ENCODE peak calls at places on chromosomes 4 and X, in four cellular contexts. A is CD4-positive, alpha-beta memory T cell; W is cardiac muscle cell; B is colonic mucosa. T is an unnamed sample.

GRCh38 chr4:154577324-154577723 is 13.2 kb downstream of the FGA start:
- DNase-seq in W (no peak), A (no peak), B (no peak), T (no peak)

GRCh38 chrX:120408168-120408567 is 46.3 kb downstream of the ATP1B4 start:
- DNase-seq in B (no peak), W (no peak), A (no peak), T (no peak)

GRCh38 chr4:74218201-74218600 is 60.3 kb downstream of the MTHFD2L start:
- DNase-seq in B (no peak), A (no peak), W (no peak), T (no peak)

GRCh38 chrX:118239471-118239870 is 106.4 kb upstream of the WDR44 start:
- DNase-seq in W (no peak), A (no peak), B (no peak), T (no peak)

GRCh38 chr4:66926687-66927086 is 618.6 kb downstream of the CENPC start:
- DNase-seq in B (no peak), W (no peak), A (no peak), T (no peak)

GRCh38 chr4:173919196-173919595 is 364.3 kb downstream of the FBXO8 start:
- DNase-seq in B (no peak), W (no peak), A (no peak), T (no peak)

GRCh38 chr4:20084488-20084887 is 167.2 kb upstream of the SLIT2 start:
- DNase-seq in A (no peak), W (no peak), B (no peak), T (no peak)

GRCh38 chrX:15855562-15856256 is 1.1 kb upstream of the AP1S2 start:
- DNase-seq in W (no peak), B (no peak), A (no peak), T (peak; percentile 12)

GRCh38 chr4:56619816-56620215 is 61.3 kb downstream of the HOPX start:
- DNase-seq in B (no peak), W (peak; percentile 25), A (no peak), T (no peak)

GRCh38 chrX:24146283-24146865 is 3.2 kb upstream of the ZFX start:
- DNase-seq in W (no peak), B (no peak), A (no peak), T (peak; percentile 21)

GRCh38 chr4:108118505-108118904 is 50.2 kb downstream of the LEF1 start:
- DNase-seq in B (no peak), W (no peak), A (peak; percentile 23), T (peak; percentile 8)

GRCh38 chr4:151415978-151416377 is 7.0 kb downstream of the FHIP1A start:
- DNase-seq in B (no peak), W (no peak), A (no peak), T (no peak)

GRCh38 chrX:86711531-86712180 is 563.4 kb downstream of the DACH2 start:
- DNase-seq in W (no peak), A (no peak), B (no peak), T (no peak)

GRCh38 chrX:129600981-129601424 is 53.8 kb downstream of the APLN start:
- DNase-seq in B (no peak), W (peak; percentile 19), A (no peak), T (peak; percentile 19)

GRCh38 chr4:3122081-3122563 is 47.6 kb downstream of the HTT start:
- DNase-seq in W (no peak), B (no peak), A (no peak), T (no peak)

GRCh38 chr4:82380344-82380743 is 6.6 kb upstream of the HNRNPD start:
- DNase-seq in A (no peak), B (no peak), W (no peak), T (no peak)

GRCh38 chrX:39308126-39308525 is 506.9 kb downstream of the MID1IP1 start:
- DNase-seq in B (no peak), W (no peak), A (no peak), T (no peak)

GRCh38 chrX:150512426-150512825 is 56.0 kb upstream of the MTM1 start:
- DNase-seq in B (no peak), A (no peak), W (no peak), T (no peak)

GRCh38 chr4:96652158-96652557 is 812.3 kb downstream of the PDHA2 start:
- DNase-seq in A (no peak), W (no peak), B (no peak), T (no peak)

GRCh38 chrX:87518504-87518903 is 902 bp downstream of the KLHL4 start:
- DNase-seq in A (no peak), B (no peak), W (peak; percentile 8), T (no peak)

GRCh38 chr4:10158355-10158942 is 41.9 kb upstream of the WDR1 start:
- DNase-seq in W (no peak), B (no peak), A (no peak), T (no peak)

GRCh38 chr4:141155586-141155985 is 22.3 kb upstream of the RNF150 start:
- DNase-seq in B (no peak), A (no peak), W (no peak), T (no peak)

GRCh38 chr4:107699466-107700206 is 20.4 kb downstream of the PAPSS1 start:
- DNase-seq in B (no peak), A (no peak), W (no peak), T (peak; percentile 3)

GRCh38 chrX:116198810-116199209 is 28.3 kb downstream of the AGTR2 start:
- DNase-seq in W (no peak), A (no peak), B (no peak), T (no peak)

GRCh38 chr4:110680217-110680616 is 57.3 kb upstream of the PITX2 start:
- DNase-seq in W (no peak), B (no peak), A (no peak), T (no peak)

GRCh38 chr4:187491959-187492358 is 503.6 kb upstream of the ZFP42 start:
- DNase-seq in W (no peak), A (no peak), B (no peak), T (no peak)

GRCh38 chr4:566508-567295 is 9.4 kb downstream of the TMEM271 start:
- DNase-seq in W (no peak), A (no peak), B (no peak), T (no peak)

GRCh38 chrX:9515973-9516538 is 51.2 kb downstream of the TBL1X start:
- DNase-seq in B (no peak), W (no peak), A (no peak), T (no peak)

GRCh38 chr4:3304831-3305609 is 12.2 kb downstream of the RGS12 start:
- DNase-seq in A (no peak), B (no peak), W (peak; percentile 39), T (no peak)

GRCh38 chr4:104574371-104574770 is 79.7 kb upstream of the CXXC4 start:
- DNase-seq in A (no peak), W (no peak), B (no peak), T (no peak)

GRCh38 chrX:55008571-55009358 is 8.6 kb downstream of the APEX2 start:
- DNase-seq in A (no peak), W (peak; percentile 17), B (no peak), T (no peak)

GRCh38 chrX:103446665-103447302 is 70.4 kb downstream of the BEX3 start:
- DNase-seq in A (peak; percentile 23), W (no peak), B (no peak), T (no peak)

GRCh38 chr4:72701987-72702819 is 133.2 kb upstream of the ADAMTS3 start:
- DNase-seq in A (peak; percentile 24), B (peak; percentile 25), W (peak; percentile 68), T (peak; percentile 41)

GRCh38 chr4:6772223-6772928 is 10.2 kb upstream of the KIAA0232 start:
- DNase-seq in A (no peak), B (peak; percentile 79), W (no peak), T (peak; percentile 64)

GRCh38 chr4:7217453-7218310 is 25.3 kb downstream of the SORCS2 start:
- DNase-seq in B (no peak), A (no peak), W (no peak), T (no peak)

GRCh38 chr4:150368667-150369066 is 213.3 kb upstream of the MAB21L2 start:
- DNase-seq in W (no peak), B (no peak), A (no peak), T (no peak)

GRCh38 chrX:16838202-16839066 is 31.7 kb downstream of the RBBP7 start:
- DNase-seq in W (peak; percentile 66), A (no peak), B (no peak), T (no peak)

DNA sequence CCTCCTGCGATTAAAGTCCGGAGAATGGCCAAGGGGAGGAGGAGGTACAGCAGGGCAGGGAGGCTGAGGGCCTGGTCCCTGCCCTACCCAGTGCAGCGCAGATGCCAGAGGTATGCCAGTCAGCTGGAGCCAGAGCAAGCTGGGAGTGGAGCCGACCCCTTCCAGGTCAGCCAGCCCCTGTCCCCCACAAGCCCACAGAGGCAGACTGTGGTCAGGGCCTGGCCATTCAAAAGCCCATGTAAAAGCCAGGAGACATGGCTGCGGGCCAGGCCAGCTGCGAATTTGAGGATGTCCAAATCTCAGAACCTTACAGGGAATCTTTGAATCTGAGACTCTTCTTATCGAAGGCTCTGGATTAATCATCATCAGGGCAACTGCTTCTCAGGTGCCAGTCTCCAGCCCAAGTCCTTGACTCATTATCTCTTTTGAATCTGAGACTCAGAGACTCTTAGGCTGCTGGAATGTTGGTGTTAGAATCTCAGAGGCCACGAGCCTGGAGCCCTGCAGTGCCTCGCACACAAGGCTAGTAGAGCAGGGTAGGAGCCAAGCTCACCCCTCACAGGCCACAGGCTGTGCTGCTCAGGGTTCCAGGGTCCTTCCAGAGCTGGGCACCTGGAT is 572 bp downstream of the IQSEC2 start:
- DNase-seq in B (peak; percentile 45), W (no peak), A (no peak), T (peak; percentile 59)
- H3K4me3 ChIP-seq in B (peak overlapping the region; percentile 43), W (peak overlapping the region; percentile 24), A (no peak overlapping the region), T (peak overlapping the region; percentile 34)

DNA sequence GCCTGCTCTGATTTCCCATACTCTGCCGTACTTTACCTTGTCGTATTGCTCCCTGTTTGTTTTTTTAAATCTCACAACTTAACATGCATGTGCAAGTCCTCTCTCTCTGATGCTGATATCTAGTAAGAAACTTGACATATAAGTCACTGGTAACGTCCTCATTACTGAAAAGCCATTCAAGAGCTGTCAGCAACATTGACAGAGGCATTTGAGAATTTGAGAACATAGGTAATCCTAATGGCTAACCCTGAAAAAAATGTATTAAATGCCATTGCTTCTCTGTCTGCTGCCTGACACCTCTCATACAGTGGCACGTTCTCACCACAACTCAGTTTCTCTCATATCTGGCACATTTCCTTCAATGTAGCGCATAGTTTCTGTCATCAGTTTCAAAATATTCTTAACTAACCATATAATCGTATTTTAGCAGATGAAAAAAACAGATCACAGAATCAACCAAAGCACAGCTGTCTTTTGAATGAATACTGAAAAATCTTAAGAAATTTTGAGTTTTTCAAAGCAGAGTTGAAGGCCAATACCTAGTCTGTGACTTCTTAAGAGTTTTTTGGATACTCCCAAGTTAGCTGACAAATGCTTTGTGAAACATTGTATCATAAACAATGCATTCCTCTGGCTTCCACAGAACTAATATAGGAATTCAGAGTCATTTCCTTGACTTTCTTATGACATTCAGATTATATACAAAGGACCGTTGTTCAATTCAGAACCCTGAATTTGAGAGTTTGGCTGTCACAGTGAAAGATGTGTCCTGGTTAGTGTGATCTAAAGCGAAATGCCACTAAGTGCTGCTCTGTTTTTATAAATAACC is 996.4 kb downstream of the C4orf33 start:
- DNase-seq in W (peak; percentile 4), A (no peak), B (no peak), T (no peak)
- H3K36me3 ChIP-seq in W (no peaks in the 10 kb centered on the region), A (no peaks in the 10 kb centered on the region), B (no peaks in the 10 kb centered on the region), T (no peaks in the 10 kb centered on the region)

GRCh38 chr4:62953752-62954151 is 1455.5 kb downstream of the TECRL start:
- DNase-seq in B (no peak), W (no peak), A (no peak), T (no peak)
- H3K4me1 ChIP-seq in B (no peaks in the 10 kb centered on the region), W (peaks cover 4% of the 10 kb centered on the region), A (no peaks in the 10 kb centered on the region), T (no peaks in the 10 kb centered on the region)

DNA sequence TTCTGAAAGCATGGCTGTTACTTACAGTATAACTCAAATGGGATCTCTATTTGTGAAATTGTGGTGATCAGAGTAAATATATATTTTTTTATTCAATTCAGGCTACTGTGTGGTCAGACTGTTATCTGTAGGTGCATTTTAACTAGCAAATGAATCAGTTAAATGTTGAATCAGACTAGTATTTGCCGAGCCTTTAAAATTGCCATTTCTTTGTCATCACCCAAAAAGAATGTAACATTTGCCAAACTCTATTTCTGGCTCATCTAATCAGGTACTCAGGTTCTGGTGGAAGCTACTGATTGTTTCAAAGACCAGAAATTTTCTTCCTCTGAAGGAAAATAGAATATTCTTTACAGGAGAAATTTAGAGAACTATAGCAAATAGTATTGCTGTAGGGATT is 1.8 kb upstream of the NAA15 start:
- DNase-seq in W (no peak), B (no peak), A (no peak), T (no peak)
- H3K4me3 ChIP-seq in W (peak overlapping the region; percentile 82), B (peak overlapping the region; percentile 87), A (no peak overlapping the region), T (peak overlapping the region; percentile 5)

T was measured in small intestine.